ENCODE peak calls at places on chromosomes 12 and 14, in six cellular contexts. One of them, this sample, is unnamed.

GRCh38 chr14:56102901-56103409 is 15.3 kb upstream of the PELI2 start:
- DNase-seq in IMR-90: no peak
- DNase-seq in neuronal stem cell: no peak
- DNase-seq in mesenchymal stem cell: no peak
- DNase-seq in H9: no peak
- DNase-seq in H1: no peak
- DNase-seq in this sample: no peak

GRCh38 chr12:105741786-105742566 is 396.8 kb downstream of the NUAK1 start:
- DNase-seq in IMR-90: peak; percentile 83
- DNase-seq in neuronal stem cell: no peak
- DNase-seq in mesenchymal stem cell: peak; percentile 72
- DNase-seq in H9: no peak
- DNase-seq in H1: no peak
- DNase-seq in this sample: peak; percentile 25

GRCh38 chr14:35420036-35420811 is 15.7 kb upstream of the NFKBIA start:
- DNase-seq in IMR-90: peak; percentile 54
- DNase-seq in neuronal stem cell: no peak
- DNase-seq in mesenchymal stem cell: no peak
- DNase-seq in H9: no peak
- DNase-seq in H1: no peak
- DNase-seq in this sample: no peak

GRCh38 chr12:25755681-25756260 is 202.7 kb upstream of the LMNTD1 start:
- DNase-seq in IMR-90: peak; percentile 35
- DNase-seq in neuronal stem cell: no peak
- DNase-seq in mesenchymal stem cell: no peak
- DNase-seq in H9: no peak
- DNase-seq in H1: no peak
- DNase-seq in this sample: no peak

GRCh38 chr12:25997401-25997973 is 39.0 kb downstream of the RASSF8 start:
- DNase-seq in IMR-90: peak; percentile 93
- DNase-seq in neuronal stem cell: peak; percentile 63
- DNase-seq in mesenchymal stem cell: peak; percentile 74
- DNase-seq in H9: no peak
- DNase-seq in H1: no peak
- DNase-seq in this sample: peak; percentile 93

GRCh38 chr12:31106101-31106803 is 32.6 kb downstream of the DDX11 start:
- DNase-seq in IMR-90: no peak
- DNase-seq in neuronal stem cell: no peak
- DNase-seq in mesenchymal stem cell: no peak
- DNase-seq in H9: peak; percentile 29
- DNase-seq in H1: no peak
- DNase-seq in this sample: no peak

GRCh38 chr14:73997944-73998451 is 21.1 kb downstream of the ENTPD5 start:
- DNase-seq in IMR-90: no peak
- DNase-seq in neuronal stem cell: no peak
- DNase-seq in mesenchymal stem cell: no peak
- DNase-seq in H9: no peak
- DNase-seq in H1: no peak
- DNase-seq in this sample: no peak

GRCh38 chr12:31874961-31875608 is 84.1 kb upstream of the RESF1 start:
- DNase-seq in IMR-90: peak; percentile 83
- DNase-seq in neuronal stem cell: no peak
- DNase-seq in mesenchymal stem cell: peak; percentile 86
- DNase-seq in H9: peak; percentile 56
- DNase-seq in H1: no peak
- DNase-seq in this sample: peak; percentile 19

GRCh38 chr12:6234906-6235305 is 34.7 kb downstream of the CD9 start:
- DNase-seq in IMR-90: no peak
- DNase-seq in neuronal stem cell: no peak
- DNase-seq in mesenchymal stem cell: no peak
- DNase-seq in H9: no peak
- DNase-seq in H1: no peak
- DNase-seq in this sample: no peak

GRCh38 chr12:6234214-6234613 is 34.0 kb downstream of the CD9 start:
- DNase-seq in IMR-90: peak; percentile 61
- DNase-seq in neuronal stem cell: no peak
- DNase-seq in mesenchymal stem cell: no peak
- DNase-seq in H9: no peak
- DNase-seq in H1: no peak
- DNase-seq in this sample: no peak

GRCh38 chr12:6236641-6236940 is 36.4 kb downstream of the CD9 start:
- DNase-seq in IMR-90: no peak
- DNase-seq in neuronal stem cell: no peak
- DNase-seq in mesenchymal stem cell: no peak
- DNase-seq in H9: no peak
- DNase-seq in H1: no peak
- DNase-seq in this sample: no peak

GRCh38 chr12:6235906-6236640 is 35.9 kb downstream of the CD9 start:
- DNase-seq in IMR-90: no peak
- DNase-seq in neuronal stem cell: no peak
- DNase-seq in mesenchymal stem cell: no peak
- DNase-seq in H9: no peak
- DNase-seq in H1: no peak
- DNase-seq in this sample: no peak

GRCh38 chr12:6235499-6235898 is 35.3 kb downstream of the CD9 start:
- DNase-seq in IMR-90: no peak
- DNase-seq in neuronal stem cell: no peak
- DNase-seq in mesenchymal stem cell: no peak
- DNase-seq in H9: no peak
- DNase-seq in H1: no peak
- DNase-seq in this sample: no peak
- H2AFZ ChIP-seq in IMR-90: no peak overlapping the region
- H2AFZ ChIP-seq in neuronal stem cell: no peak overlapping the region
- H2AFZ ChIP-seq in mesenchymal stem cell: no peak overlapping the region
- H2AFZ ChIP-seq in H9: no peak overlapping the region
- H2AFZ ChIP-seq in H1: no peak overlapping the region
- H2AFZ ChIP-seq in this sample: no peak overlapping the region

GRCh38 chr12:23502259-23502658 is 447.2 kb downstream of the SOX5 start:
- DNase-seq in IMR-90: no peak
- DNase-seq in neuronal stem cell: no peak
- DNase-seq in mesenchymal stem cell: no peak
- DNase-seq in H9: no peak
- DNase-seq in H1: no peak
- DNase-seq in this sample: no peak

GRCh38 chr12:23503544-23503943 is 445.9 kb downstream of the SOX5 start:
- DNase-seq in IMR-90: no peak
- DNase-seq in neuronal stem cell: no peak
- DNase-seq in mesenchymal stem cell: no peak
- DNase-seq in H9: no peak
- DNase-seq in H1: no peak
- DNase-seq in this sample: no peak

GRCh38 chr12:23510484-23510883 is 439.0 kb downstream of the SOX5 start:
- DNase-seq in IMR-90: no peak
- DNase-seq in neuronal stem cell: no peak
- DNase-seq in mesenchymal stem cell: no peak
- DNase-seq in H9: no peak
- DNase-seq in H1: no peak
- DNase-seq in this sample: no peak

GRCh38 chr12:23504043-23504442 is 445.4 kb downstream of the SOX5 start:
- DNase-seq in IMR-90: no peak
- DNase-seq in neuronal stem cell: no peak
- DNase-seq in mesenchymal stem cell: no peak
- DNase-seq in H9: peak; percentile 51
- DNase-seq in H1: no peak
- DNase-seq in this sample: no peak

DNA sequence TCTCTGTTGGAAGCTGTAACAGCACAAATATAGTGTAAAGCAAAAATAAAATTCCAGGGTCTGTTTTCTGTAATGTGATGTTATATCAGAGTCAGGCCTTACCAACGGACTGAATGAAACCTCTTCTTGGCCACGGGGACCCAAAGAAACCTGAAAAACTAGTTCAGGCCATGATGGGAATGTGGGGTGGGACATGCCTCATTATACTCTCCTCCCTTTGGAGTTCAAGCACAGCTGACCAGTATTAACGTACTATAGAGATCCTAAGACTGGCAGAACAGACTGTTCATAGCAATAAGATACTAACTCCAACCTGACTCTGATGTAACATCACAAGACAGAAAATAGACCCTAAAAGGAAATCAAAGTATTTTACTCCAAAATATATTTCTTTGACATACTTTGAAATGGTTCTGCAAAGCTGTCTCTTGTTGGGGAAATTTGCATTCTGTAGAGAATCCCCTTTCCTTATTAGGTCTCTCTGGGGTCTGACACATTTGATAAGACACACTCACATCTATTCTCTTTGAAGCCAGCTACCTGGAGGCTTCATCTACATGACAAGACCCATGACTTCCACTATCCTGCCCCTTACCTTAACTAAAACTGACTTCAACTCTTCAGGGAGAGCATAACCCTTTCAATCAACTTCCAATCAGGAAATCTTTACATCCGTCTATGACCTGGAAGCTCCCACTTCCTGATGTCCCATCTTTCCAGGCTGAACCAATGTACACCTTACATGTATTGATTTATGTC is 444.6 kb downstream of the SOX5 start:
- DNase-seq in IMR-90: no peak
- DNase-seq in neuronal stem cell: no peak
- DNase-seq in mesenchymal stem cell: no peak
- DNase-seq in H9: no peak
- DNase-seq in H1: no peak
- DNase-seq in this sample: no peak
- H2AK5ac ChIP-seq in IMR-90: no peak overlapping the region
- H2AK5ac ChIP-seq in neuronal stem cell: no peak overlapping the region
- H2AK5ac ChIP-seq in mesenchymal stem cell: no peak overlapping the region
- H2AK5ac ChIP-seq in H9: no peak overlapping the region
- H2AK5ac ChIP-seq in H1: no peak overlapping the region
- H2AK5ac ChIP-seq in this sample: no peak overlapping the region

GRCh38 chr12:13465641-13466040 is 269.1 kb downstream of the EMP1 start:
- DNase-seq in IMR-90: no peak
- DNase-seq in neuronal stem cell: no peak
- DNase-seq in mesenchymal stem cell: no peak
- DNase-seq in H9: no peak
- DNase-seq in H1: no peak
- DNase-seq in this sample: no peak
- H2AFZ ChIP-seq in IMR-90: no peak overlapping the region
- H2AFZ ChIP-seq in neuronal stem cell: no peak overlapping the region
- H2AFZ ChIP-seq in mesenchymal stem cell: no peak overlapping the region
- H2AFZ ChIP-seq in H9: no peak overlapping the region
- H2AFZ ChIP-seq in H1: peak overlapping the region; percentile 15
- H2AFZ ChIP-seq in this sample: no peak overlapping the region

GRCh38 chr14:24243336-24243836 is 963 bp upstream of the TINF2 start:
- DNase-seq in IMR-90: no peak
- DNase-seq in neuronal stem cell: peak; percentile 23
- DNase-seq in mesenchymal stem cell: no peak
- DNase-seq in H9: no peak
- DNase-seq in H1: no peak
- DNase-seq in this sample: peak; percentile 58
- H2AK5ac ChIP-seq in IMR-90: peak overlapping the region; percentile 98
- H2AK5ac ChIP-seq in neuronal stem cell: no peak overlapping the region
- H2AK5ac ChIP-seq in mesenchymal stem cell: peak overlapping the region; percentile 61
- H2AK5ac ChIP-seq in H9: no peak overlapping the region
- H2AK5ac ChIP-seq in H1: no peak overlapping the region
- H2AK5ac ChIP-seq in this sample: peak overlapping the region; percentile 52

This sample was measured in trophoblast cell.